ENCODE peak calls at places on chromosomes 6 and 20, in eight cellular contexts. B is tibial artery, D is psoas muscle, G is GM06990, Q is endothelial cell, N is RWPE1, L is glutamatergic neuron, P is lung. M is an unnamed sample.

GRCh38 chr20:20664795-20665194 is 47.6 kb downstream of the RALGAPA2 start:
- DNase-seq in Q (peak; percentile 9), L (no peak), B (no peak), D (no peak), G (no peak), P (no peak), N (peak; percentile 27), M (peak; percentile 23)

GRCh38 chr6:88263591-88263990 is 97.4 kb upstream of the CNR1 start:
- DNase-seq in Q (no peak), N (no peak), G (no peak), P (no peak), D (no peak), L (peak; percentile 16), B (no peak), M (no peak)

GRCh38 chr6:132072271-132072670 is 121.1 kb upstream of the CCN2 start:
- DNase-seq in N (no peak), Q (no peak), D (no peak), G (no peak), B (no peak), L (no peak), P (no peak), M (no peak)

GRCh38 chr6:138007014-138007472 is 100.2 kb downstream of the PERP start:
- DNase-seq in N (peak; percentile 36), Q (peak; percentile 59), P (no peak), L (peak; percentile 51), D (no peak), G (no peak), B (no peak), M (peak; percentile 56)

GRCh38 chr6:137715589-137716045 is 151.4 kb upstream of the TNFAIP3 start:
- DNase-seq in L (no peak), N (no peak), G (no peak), P (no peak), D (no peak), Q (no peak), B (no peak), M (no peak)

GRCh38 chr20:58702161-58702510 is 9.5 kb downstream of the NPEPL1 start:
- DNase-seq in N (no peak), B (no peak), G (no peak), Q (no peak), D (no peak), L (no peak), P (no peak), M (no peak)

GRCh38 chr6:21537660-21538059 is 55.9 kb upstream of the SOX4 start:
- DNase-seq in D (no peak), L (no peak), G (no peak), P (no peak), N (no peak), Q (no peak), B (no peak), M (no peak)

GRCh38 chr6:43891072-43891870 is 121.3 kb downstream of the VEGFA start:
- DNase-seq in B (no peak), L (no peak), Q (no peak), N (no peak), P (no peak), D (no peak), G (no peak), M (no peak)

GRCh38 chr6:129853996-129854711 is 7.0 kb downstream of the TMEM244 start:
- DNase-seq in D (no peak), G (no peak), Q (no peak), B (no peak), L (no peak), P (no peak), N (peak; percentile 17), M (no peak)

GRCh38 chr20:62860391-62860923 is 1.2 kb downstream of the TCFL5 start:
- DNase-seq in G (no peak), D (no peak), N (no peak), P (no peak), Q (no peak), B (no peak), L (no peak), M (no peak)

GRCh38 chr6:11769244-11769643 is 9.4 kb downstream of the ADTRP start:
- DNase-seq in D (no peak), G (no peak), L (no peak), P (no peak), N (peak; percentile 69), Q (no peak), B (no peak), M (no peak)

GRCh38 chr6:28349892-28350737 is at the start of gene ZKSCAN3:
- DNase-seq in N (peak; percentile 81), D (peak; percentile 77), L (peak; percentile 84), P (peak; percentile 90), Q (peak; percentile 66), G (peak; percentile 81), B (peak; percentile 90), M (peak; percentile 84)

GRCh38 chr6:37809144-37809543 is 10.4 kb upstream of the ZFAND3 start:
- DNase-seq in L (no peak), P (no peak), D (peak; percentile 38), G (no peak), Q (no peak), B (no peak), N (no peak), M (no peak)

GRCh38 chr6:37802810-37803209 is 16.7 kb upstream of the ZFAND3 start:
- DNase-seq in Q (no peak), N (no peak), D (no peak), P (no peak), L (no peak), B (no peak), G (no peak), M (no peak)

GRCh38 chr6:37806213-37806612 is 13.3 kb upstream of the ZFAND3 start:
- DNase-seq in P (no peak), N (no peak), B (no peak), Q (no peak), G (no peak), D (no peak), L (no peak), M (no peak)

GRCh38 chr6:37804676-37805075 is 14.9 kb upstream of the ZFAND3 start:
- DNase-seq in P (no peak), L (no peak), D (no peak), G (no peak), N (no peak), B (no peak), Q (no peak), M (no peak)

DNA sequence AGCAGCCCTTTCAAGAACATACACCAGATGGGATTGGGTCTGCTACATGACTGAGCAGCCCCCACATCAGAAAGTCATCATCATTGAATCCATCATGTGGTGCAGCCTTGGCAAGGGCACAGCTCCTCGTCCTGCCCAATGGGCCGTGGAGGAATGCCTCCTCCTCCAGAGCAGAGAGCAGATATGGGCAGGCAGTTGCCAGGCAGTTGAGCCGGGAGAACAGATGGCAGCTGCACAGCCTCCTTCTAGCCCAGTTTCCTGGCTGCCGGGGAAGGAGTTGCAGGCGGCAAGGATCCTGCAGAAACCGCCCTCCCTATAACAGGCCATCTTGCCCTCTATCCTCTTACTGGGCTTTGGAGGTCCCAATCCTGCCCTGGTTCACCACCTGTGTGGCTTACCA is 11.9 kb upstream of the ZFAND3 start:
- DNase-seq in Q (no peak), B (no peak), G (no peak), P (no peak), D (peak; percentile 35), N (no peak), L (peak; percentile 57), M (no peak)
- TF ChIP-seq CTCF in Q (no peak), B (no peak), G (no peak), P (no peak), D (peak; percentile 46), N (no peak), L (no peak), M (no peak)

GRCh38 chr6:82617648-82618047 is 254.0 kb downstream of the TPBG start:
- DNase-seq in B (no peak), N (no peak), L (no peak), D (no peak), P (no peak), Q (no peak), G (no peak), M (no peak)

GRCh38 chr6:82619573-82619972 is 256.0 kb downstream of the TPBG start:
- DNase-seq in Q (no peak), G (no peak), D (no peak), L (no peak), P (no peak), N (no peak), B (no peak), M (no peak)

GRCh38 chr6:82612475-82612874 is 248.9 kb downstream of the TPBG start:
- DNase-seq in Q (no peak), N (no peak), G (no peak), B (no peak), L (no peak), D (no peak), P (no peak), M (no peak)

GRCh38 chr6:82614518-82614917 is 250.9 kb downstream of the TPBG start:
- DNase-seq in P (no peak), B (no peak), D (no peak), N (no peak), L (no peak), G (no peak), Q (no peak), M (no peak)

DNA sequence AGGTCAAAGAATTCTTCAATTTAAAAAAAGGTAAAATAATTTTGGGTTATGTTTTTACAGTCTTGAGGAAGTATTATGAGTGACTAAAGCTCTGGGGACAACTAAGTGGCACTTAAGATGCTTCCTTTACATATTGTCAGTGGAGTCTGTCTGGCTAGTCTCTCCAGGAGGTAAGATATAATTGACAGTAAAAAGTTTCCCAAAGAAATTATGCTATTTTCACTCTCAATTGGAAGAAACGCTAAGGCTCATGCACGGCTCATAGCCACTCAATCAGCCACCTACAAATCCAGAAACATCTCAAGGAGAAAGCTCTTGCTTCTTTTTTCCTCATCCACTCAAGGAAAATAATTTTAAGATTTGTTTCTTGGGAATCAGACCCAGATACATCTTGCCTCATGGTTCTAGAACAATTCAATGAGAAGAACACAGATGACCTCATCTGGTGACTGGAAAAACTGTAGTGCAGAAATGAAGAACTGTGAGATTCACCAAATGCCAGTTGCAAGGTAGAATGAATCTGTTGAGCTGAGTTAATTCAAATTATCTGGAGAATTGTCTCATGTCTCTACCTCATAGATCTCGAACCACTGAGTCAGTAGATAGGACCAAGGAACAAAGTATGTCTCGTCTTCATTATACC is 252.9 kb downstream of the TPBG start:
- DNase-seq in L (no peak), D (no peak), G (no peak), Q (no peak), P (no peak), N (no peak), B (no peak), M (no peak)
- TF ChIP-seq CTCF in L (no peak), D (no peak), G (no peak), Q (no peak), P (no peak), N (no peak), B (no peak), M (no peak)

DNA sequence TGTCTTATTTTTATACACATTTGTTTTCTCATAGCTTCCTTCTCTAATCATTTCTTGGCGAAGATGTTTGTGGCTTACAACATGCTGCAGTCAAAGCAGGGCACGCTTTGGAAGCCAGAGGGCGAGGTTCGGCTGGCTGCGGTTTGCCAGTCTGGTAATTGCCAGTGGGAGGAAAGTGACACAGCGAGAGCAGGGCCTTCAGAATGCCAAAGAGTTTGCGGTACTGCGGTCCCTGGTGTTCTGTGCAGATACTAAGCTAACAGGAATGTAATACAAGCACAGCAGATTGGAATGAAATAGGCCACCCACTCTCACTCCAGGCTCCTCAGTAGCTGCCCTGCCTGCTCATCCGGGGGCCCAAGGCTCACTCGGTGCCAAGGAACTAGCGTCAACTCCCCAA is 58.7 kb upstream of the TGM3 start:
- DNase-seq in G (no peak), P (no peak), Q (no peak), N (peak; percentile 89), D (peak; percentile 67), L (no peak), B (peak; percentile 76), M (no peak)
- TF ChIP-seq CTCF in G (no peak), P (no peak), Q (no peak), N (peak; percentile 55), D (peak; percentile 33), L (no peak), B (no peak), M (no peak)

GRCh38 chr20:2793471-2793870 is 7.0 kb downstream of the CPXM1 start:
- DNase-seq in D (no peak), B (no peak), G (no peak), L (no peak), N (no peak), Q (no peak), P (no peak), M (no peak)
- TF ChIP-seq CTCF in D (no peak), B (no peak), G (no peak), L (no peak), N (no peak), Q (no peak), P (no peak), M (no peak)